ENCODE peak calls at places on chromosome 1, in seven cellular contexts. I is K562, H is H1, U is HCT116, M is SK-N-SH, T is HepG2, K is GM12878. G is an unnamed sample.

GRCh38 chr1:198171667-198172294 is 15.0 kb downstream of the NEK7 start:
- DNase-seq in M (no peak), I (no peak), U (no peak), H (no peak), K (no peak), T (no peak), G (no peak)

GRCh38 chr1:248779350-248779749 is 23.8 kb upstream of the LYPD8 start:
- DNase-seq in T (no peak), U (no peak), M (no peak), H (no peak), I (no peak), K (no peak), G (no peak)

GRCh38 chr1:211764701-211765100 is 65.9 kb downstream of the LPGAT1 start:
- DNase-seq in K (no peak), U (no peak), T (no peak), I (no peak), M (no peak), H (no peak), G (no peak)

GRCh38 chr1:203906932-203907331 is 45.5 kb downstream of the SNRPE start:
- DNase-seq in U (peak; percentile 66), H (no peak), I (no peak), K (no peak), M (no peak), T (no peak), G (no peak)

GRCh38 chr1:41622859-41623732 is 138.6 kb upstream of the EDN2 start:
- DNase-seq in H (peak; percentile 34), U (no peak), I (no peak), M (no peak), T (no peak), K (peak; percentile 70), G (no peak)

GRCh38 chr1:230894032-230894431 is 25.7 kb upstream of the C1orf198 start:
- DNase-seq in I (no peak), T (no peak), U (no peak), M (no peak), H (no peak), K (no peak), G (no peak)

GRCh38 chr1:110421159-110421777 is 13.8 kb upstream of the LAMTOR5 start:
- DNase-seq in U (no peak), M (no peak), T (no peak), K (no peak), H (no peak), I (no peak), G (no peak)

GRCh38 chr1:204947338-204947737 is 76.7 kb downstream of the NFASC start:
- DNase-seq in U (no peak), I (no peak), M (no peak), T (no peak), K (no peak), H (no peak), G (no peak)

GRCh38 chr1:53712276-53712675 is 26.7 kb downstream of the GLIS1 start:
- DNase-seq in U (no peak), H (no peak), K (no peak), I (no peak), T (no peak), M (no peak), G (no peak)

DNA sequence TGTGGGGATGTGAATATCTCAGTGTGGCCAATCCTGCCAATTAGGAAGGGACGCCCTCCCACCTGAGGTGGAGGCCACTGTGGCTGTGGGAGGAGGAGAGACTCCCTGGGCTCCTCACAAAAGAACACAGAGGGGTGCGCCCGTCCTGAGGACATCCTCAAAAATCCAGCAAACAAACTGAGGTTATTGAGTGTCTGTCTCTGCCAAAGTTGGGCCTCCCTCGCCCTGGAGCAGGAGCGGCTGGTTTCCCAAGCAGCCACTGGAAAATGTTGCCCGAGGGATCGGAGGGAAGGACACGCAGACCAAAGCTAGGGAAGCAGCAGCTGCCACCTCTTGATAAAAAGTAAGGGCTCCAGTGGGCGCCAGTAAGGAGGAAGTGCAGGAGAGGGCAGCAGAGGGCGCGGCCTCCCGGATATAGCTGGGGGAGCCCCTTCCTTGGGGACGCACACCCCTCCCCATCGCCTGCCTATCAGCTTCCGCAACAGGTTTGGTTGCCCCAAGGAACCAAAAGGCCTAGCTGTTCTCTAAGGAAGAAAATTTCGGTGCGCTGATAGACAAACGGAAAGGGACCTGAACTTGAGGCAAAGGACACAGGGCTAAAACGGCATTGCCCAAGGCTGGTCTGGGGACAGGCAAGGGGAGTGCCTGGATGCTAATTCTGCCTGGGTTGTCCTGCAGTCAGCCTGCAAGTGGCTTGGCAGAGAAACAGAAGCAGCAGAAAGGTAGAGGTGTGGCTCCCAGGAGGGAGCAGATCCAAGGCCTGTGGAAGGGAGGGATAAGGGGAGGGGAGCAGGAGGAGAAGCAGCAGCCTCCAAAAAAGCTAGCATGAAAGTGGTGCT is 1.7 kb upstream of the GRIK3 start:
- DNase-seq in I (peak; percentile 52), U (no peak), M (peak; percentile 45), H (peak; percentile 75), K (no peak), T (no peak), G (peak; percentile 91)
- TF ChIP-seq JUND in I (no peak), U (no peak), M (no peak), H (no peak), K (no peak), T (no peak), G (no peak)

GRCh38 chr1:26705788-26706237 is 10.0 kb downstream of the ARID1A start:
- DNase-seq in U (no peak), T (peak; percentile 81), K (no peak), I (no peak), H (no peak), M (no peak), G (no peak)
- TF ChIP-seq JUND in U (peak; percentile 70), T (no peak), K (no peak), I (no peak), H (no peak), M (peak; percentile 46), G (no peak)

GRCh38 chr1:30785181-30785580 is 27.6 kb upstream of the LAPTM5 start:
- DNase-seq in I (no peak), M (no peak), U (no peak), K (no peak), T (no peak), H (no peak), G (no peak)

GRCh38 chr1:30787856-30788495 is 30.4 kb upstream of the LAPTM5 start:
- DNase-seq in T (no peak), K (no peak), I (no peak), U (no peak), M (no peak), H (no peak), G (no peak)

GRCh38 chr1:30785714-30786113 is 28.1 kb upstream of the LAPTM5 start:
- DNase-seq in T (no peak), H (no peak), I (no peak), K (no peak), M (no peak), U (no peak), G (no peak)

GRCh38 chr1:30787266-30787665 is 29.7 kb upstream of the LAPTM5 start:
- DNase-seq in K (no peak), T (no peak), U (no peak), I (no peak), M (no peak), H (no peak), G (no peak)

DNA sequence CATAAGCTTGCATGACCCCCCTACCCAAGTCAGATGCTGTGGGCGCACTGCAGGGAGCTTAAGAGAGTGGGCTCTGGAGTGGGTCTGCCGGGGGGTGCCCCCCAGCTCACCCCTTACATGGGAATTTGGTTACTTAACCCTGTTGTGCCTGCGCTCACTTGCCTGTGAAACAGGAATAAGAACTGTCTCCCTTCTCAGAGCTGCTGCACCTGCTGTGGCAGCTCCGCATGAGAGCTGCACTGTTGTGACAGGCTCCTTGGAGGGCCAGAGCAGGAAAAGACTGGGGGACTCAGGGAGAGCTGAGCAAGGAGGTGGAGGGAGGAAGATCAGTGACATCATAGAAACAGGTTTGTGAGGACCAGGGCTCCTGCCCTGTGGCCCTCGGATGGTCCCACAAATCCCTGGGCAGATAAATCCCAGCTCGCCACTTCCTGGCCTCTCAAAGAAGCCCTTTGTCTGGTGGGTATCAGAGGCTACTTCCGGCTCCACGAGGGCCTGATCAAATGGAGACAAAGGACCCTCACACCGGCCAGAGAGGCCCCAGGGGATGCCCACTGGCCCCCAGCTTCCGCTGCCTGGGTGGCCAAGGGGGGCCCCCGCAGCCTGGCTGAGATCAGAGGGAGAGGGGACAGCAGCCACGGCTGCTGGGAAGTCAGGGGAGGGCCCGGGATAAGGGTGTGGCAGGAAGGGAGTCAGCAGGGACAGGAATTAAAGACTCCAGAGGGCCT is 28.9 kb upstream of the LAPTM5 start:
- DNase-seq in H (no peak), T (peak; percentile 79), U (no peak), K (no peak), I (no peak), M (no peak), G (no peak)
- TF ChIP-seq JUND in H (no peak), T (no peak), U (no peak), K (no peak), I (no peak), M (no peak), G (no peak)

DNA sequence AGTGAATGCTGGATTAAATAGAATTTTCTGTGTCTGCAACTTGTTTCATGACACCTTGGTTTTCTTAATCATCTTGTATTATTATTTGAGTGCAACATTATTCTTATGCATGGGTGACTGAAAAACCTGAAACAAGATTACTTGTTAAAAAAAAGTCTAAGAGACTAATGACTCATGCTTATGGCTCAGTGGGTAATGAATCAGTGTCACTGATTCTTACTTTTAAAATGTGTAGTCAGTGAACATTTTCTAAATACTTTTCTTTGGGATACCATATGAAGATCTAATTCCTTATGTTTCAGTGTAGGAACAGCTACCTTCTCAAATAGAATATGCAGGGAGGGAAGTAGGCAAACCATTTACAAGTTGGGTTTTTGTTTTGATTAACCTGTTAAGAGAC is 65.5 kb downstream of the PRKAA2 start:
- DNase-seq in U (no peak), K (no peak), T (no peak), I (no peak), M (no peak), H (no peak), G (no peak)
- TF ChIP-seq JUND in U (peak; percentile 11), K (no peak), T (no peak), I (no peak), M (peak; percentile 95), H (no peak), G (no peak)